ENCODE peak calls at places on chromosomes 11 and 22, in four cellular contexts. E, Z, C and H are unnamed samples.

GRCh38 chr11:12746593-12747097 is 72.4 kb downstream of the TEAD1 start:
- DNase-seq in E (peak), Z (peak), C (no peak), H (no peak)

GRCh38 chr22:38314992-38315800 is 2.0 kb downstream of the CSNK1E start:
- DNase-seq in E (no peak), Z (no peak), C (no peak), H (no peak)

GRCh38 chr11:14342906-14343305 is 16.1 kb downstream of the RRAS2 start:
- DNase-seq in E (no peak), Z (no peak), C (no peak), H (no peak)

GRCh38 chr11:113614097-113614496 is 92.0 kb downstream of the TMPRSS5 start:
- DNase-seq in E (no peak), Z (no peak), C (no peak), H (no peak)

GRCh38 chr11:61996933-61997332 is 29.5 kb upstream of the FTH1 start:
- DNase-seq in E (no peak), Z (peak), C (peak), H (no peak)

GRCh38 chr11:13073119-13073981 is 64.2 kb downstream of the RASSF10 start:
- DNase-seq in E (peak), Z (no peak), C (no peak), H (no peak)

GRCh38 chr11:34274712-34275398 is 83.0 kb downstream of the ABTB2 start:
- DNase-seq in E (peak), Z (no peak), C (no peak), H (no peak)

GRCh38 chr11:109062445-109062844 is 359.5 kb upstream of the C11orf87 start:
- DNase-seq in E (no peak), Z (no peak), C (no peak), H (no peak)

GRCh38 chr22:22673099-22673498 is 28.7 kb downstream of the GGTLC2 start:
- DNase-seq in E (no peak), Z (no peak), C (no peak), H (no peak)

GRCh38 chr11:94521684-94522083 is 9.4 kb downstream of the C11orf97 start:
- DNase-seq in E (no peak), Z (peak), C (no peak), H (no peak)

GRCh38 chr11:114099392-114100178 is 40.1 kb downstream of the ZBTB16 start:
- DNase-seq in E (no peak), Z (no peak), C (no peak), H (no peak)

GRCh38 chr11:117097567-117098268 is 510 bp downstream of the SIK3 start:
- DNase-seq in E (peak), Z (peak), C (peak), H (no peak)

GRCh38 chr11:117096973-117097566 is 1.2 kb downstream of the SIK3 start:
- DNase-seq in E (no peak), Z (no peak), C (no peak), H (no peak)

GRCh38 chr11:117099681-117100080 is 1.5 kb upstream of the SIK3 start:
- DNase-seq in E (no peak), Z (no peak), C (no peak), H (no peak)

GRCh38 chr11:117096140-117096972 is 1.9 kb downstream of the SIK3 start:
- DNase-seq in E (no peak), Z (peak), C (peak), H (peak)

DNA sequence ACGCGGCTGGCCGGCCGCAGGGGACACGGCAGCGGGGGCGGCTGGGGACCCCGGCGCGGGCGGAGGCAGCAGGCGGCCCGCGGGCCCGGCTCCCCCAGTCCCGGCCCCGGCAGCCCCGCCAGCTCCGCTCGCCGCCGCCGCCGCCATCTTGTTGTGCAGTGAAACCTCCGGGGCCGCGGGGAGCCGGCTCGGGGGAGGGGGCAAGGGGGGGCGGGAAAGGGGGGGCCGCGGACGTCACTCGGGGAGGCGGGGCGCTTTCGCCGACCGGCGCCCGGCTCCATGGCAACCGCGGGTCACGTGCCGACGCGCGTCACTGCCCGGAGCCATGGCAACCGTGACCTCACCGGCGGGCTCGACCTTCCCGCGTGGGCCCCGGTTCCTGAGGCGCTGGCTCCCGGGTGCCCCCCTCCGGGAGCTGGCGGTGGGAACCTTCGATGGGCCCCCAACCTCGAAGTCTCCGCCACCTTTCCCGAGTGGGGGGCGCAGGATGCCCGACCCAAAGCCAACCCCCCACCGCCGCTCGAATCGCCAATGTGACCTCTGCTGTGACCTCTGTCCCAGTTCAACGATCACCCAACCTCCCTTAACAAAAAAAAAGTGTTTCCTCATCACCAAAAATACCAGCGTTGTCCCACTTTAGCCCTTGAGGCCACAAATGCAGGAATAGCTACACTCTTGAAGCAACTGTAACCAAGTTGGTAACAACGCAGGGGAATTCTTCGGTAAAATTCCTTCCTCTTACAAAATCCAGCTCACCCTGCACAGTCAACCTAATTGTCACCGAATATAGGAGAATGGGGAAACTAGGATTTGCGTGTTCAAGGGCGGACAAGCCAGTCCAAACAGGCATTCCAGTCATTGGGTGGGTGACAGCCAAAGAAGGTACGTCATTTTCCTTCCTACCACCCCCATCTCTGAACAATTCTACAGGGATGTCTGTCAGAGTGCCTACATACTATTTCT is at the start of gene SIK3:
- DNase-seq in E (peak), Z (peak), C (peak), H (peak)
- TF ChIP-seq CTCF in E (no peak), Z (peak), C (peak), H (peak)

GRCh38 chr11:64269380-64270234 is 14.9 kb downstream of the BAD start:
- DNase-seq in E (peak), Z (peak), C (peak), H (peak)

GRCh38 chr11:64268028-64268686 is 16.3 kb downstream of the BAD start:
- DNase-seq in E (no peak), Z (no peak), C (no peak), H (no peak)

GRCh38 chr11:64268687-64269379 is 15.6 kb downstream of the BAD start:
- DNase-seq in E (no peak), Z (peak), C (peak), H (peak)

GRCh38 chr11:64275031-64275800 is 9.2 kb downstream of the BAD start:
- DNase-seq in E (no peak), Z (no peak), C (no peak), H (no peak)

DNA sequence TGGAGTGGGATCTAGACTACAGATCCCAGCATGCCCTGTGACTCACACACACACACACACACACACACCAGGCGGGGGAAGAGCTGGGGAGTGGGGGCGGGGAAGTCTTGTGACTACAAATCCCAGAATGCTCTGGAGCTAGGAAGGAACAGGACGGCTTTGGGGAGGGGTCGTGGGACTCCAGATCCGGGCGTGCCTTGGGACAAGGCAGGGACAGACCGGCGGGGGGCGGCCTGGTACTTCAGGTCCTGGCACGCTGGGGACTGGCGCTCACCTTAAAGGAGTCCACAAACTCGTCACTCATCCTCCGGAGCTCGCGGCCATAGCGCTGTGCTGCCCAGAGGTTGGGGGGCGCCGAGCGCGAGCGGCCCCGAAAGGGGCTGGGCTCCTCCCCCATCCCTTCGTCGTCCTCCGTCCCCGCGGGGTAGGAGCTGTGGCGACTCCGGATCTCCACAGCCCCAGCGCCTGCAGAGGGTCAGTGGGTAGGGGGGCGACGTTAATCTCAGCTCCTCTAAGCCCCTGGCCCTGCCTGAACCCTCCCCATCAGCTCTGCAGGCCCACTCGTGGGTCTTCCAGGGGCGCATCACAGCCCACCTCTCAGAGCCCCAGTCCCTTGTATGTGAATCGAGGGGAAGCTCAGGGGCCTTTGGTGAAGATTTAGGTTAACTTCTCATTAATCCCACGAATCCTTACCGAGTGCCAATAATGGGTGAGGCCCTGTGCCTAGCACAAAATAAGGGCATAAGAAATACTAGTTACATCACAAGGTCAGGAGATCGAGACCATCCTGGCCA is 12.9 kb downstream of the BAD start:
- DNase-seq in E (peak), Z (peak), C (peak), H (peak)
- TF ChIP-seq CTCF in E (no peak), Z (peak), C (peak), H (peak)

GRCh38 chr22:36493690-36494110 is 12.3 kb upstream of the TXN2 start:
- DNase-seq in E (no peak), Z (no peak), C (peak), H (peak)

GRCh38 chr22:36497910-36498669 is 8.8 kb downstream of the FOXRED2 start:
- DNase-seq in E (no peak), Z (no peak), C (no peak), H (no peak)
- TF ChIP-seq CTCF in E (no peak), Z (peak), C (no peak), H (no peak)

GRCh38 chr11:66868082-66868725 is 11.3 kb downstream of the LRFN4 start:
- DNase-seq in E (no peak), Z (no peak), C (no peak), H (no peak)

GRCh38 chr11:66866420-66867010 is 9.7 kb downstream of the LRFN4 start:
- DNase-seq in E (no peak), Z (no peak), C (no peak), H (no peak)

GRCh38 chr11:66866007-66866406 is 9.1 kb downstream of the LRFN4 start:
- DNase-seq in E (no peak), Z (no peak), C (no peak), H (no peak)

GRCh38 chr11:66868726-66869291 is 11.9 kb downstream of the LRFN4 start:
- DNase-seq in E (peak), Z (peak), C (peak), H (peak)

GRCh38 chr11:66867425-66868040 is 10.7 kb downstream of the LRFN4 start:
- DNase-seq in E (no peak), Z (no peak), C (no peak), H (no peak)
- TF ChIP-seq CTCF in E (no peak), Z (peak), C (no peak), H (no peak)

DNA sequence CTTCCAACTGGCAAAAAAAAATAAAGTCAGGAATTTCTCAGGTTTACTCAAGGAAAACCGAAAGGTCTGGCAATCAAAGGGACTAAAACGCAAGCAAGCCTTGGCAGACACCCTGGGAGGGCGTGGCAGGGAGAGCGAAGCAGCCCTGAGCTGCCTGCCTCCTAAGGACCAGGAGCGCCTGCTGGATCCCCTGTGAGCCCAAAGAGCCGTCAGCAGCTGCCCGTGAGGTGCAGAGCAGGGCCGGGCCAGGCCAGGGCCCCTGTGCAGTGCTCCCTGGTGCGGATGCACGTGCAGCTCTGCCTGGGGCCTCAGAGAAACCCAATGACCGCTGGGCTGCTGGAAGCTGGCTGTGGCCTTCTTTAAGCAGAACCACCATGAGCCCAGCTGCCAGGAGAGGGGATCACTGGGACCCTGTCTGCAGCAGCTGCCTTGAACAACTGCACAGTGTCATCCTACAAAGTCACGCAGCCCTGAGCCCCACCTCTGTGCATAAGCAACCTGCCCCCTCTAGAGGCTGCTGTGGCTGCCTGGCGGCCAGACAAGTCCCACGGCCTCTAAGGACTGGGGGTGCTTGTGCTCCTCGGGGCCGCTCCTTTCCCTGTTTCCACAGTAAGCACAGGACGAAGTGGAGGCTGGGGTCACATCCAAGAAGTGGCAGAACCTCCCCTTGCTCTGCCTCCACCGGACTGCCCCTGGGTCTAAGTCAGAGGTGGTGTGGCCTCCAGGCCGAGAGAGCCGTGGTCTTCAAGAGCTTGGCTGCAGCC is 29.2 kb upstream of the COMT start:
- DNase-seq in E (no peak), Z (peak), C (no peak), H (no peak)
- TF ChIP-seq CTCF in E (no peak), Z (peak), C (no peak), H (no peak)

GRCh38 chr22:40679964-40680818 is 907 bp downstream of the MCHR1 start:
- DNase-seq in E (no peak), Z (no peak), C (no peak), H (no peak)
- TF ChIP-seq CTCF in E (no peak), Z (peak), C (no peak), H (no peak)